ENCODE peak calls at places on chromosomes 5 and 9, in four cellular contexts. J, U, M and E are unnamed samples.

GRCh38 chr9:107487521-107488399 is 1.8 kb downstream of the KLF4 start:
- DNase-seq in J (peak; percentile 73), U (peak; percentile 33), M (peak; percentile 85), E (peak; percentile 60)

GRCh38 chr5:34045996-34046395 is 3.0 kb upstream of the C1QTNF3 start:
- DNase-seq in J (no peak), U (no peak), M (no peak), E (no peak)

GRCh38 chr9:91818226-91818587 is 131.8 kb downstream of the ROR2 start:
- DNase-seq in J (no peak), U (no peak), M (no peak), E (peak; percentile 45)

GRCh38 chr5:144335561-144335960 is 164.9 kb downstream of the KCTD16 start:
- DNase-seq in J (no peak), U (no peak), M (no peak), E (no peak)

GRCh38 chr5:181235323-181235688 is 8.4 kb downstream of the RACK1 start:
- DNase-seq in J (no peak), U (no peak), M (no peak), E (no peak)

GRCh38 chr9:104386425-104387069 is 117.5 kb upstream of the OR13F1 start:
- DNase-seq in J (no peak), U (peak; percentile 23), M (no peak), E (peak; percentile 30)

GRCh38 chr9:73180373-73180772 is 28.7 kb downstream of the ANXA1 start:
- DNase-seq in J (no peak), U (no peak), M (no peak), E (no peak)

GRCh38 chr5:161047024-161047423 is 195.0 kb upstream of the ATP10B start:
- DNase-seq in J (no peak), U (no peak), M (no peak), E (no peak)

GRCh38 chr5:38650540-38651275 is 94.3 kb upstream of the LIFR start:
- DNase-seq in J (no peak), U (no peak), M (no peak), E (no peak)

GRCh38 chr9:94140791-94141790 is 56.8 kb downstream of the PTPDC1 start:
- DNase-seq in J (no peak), U (no peak), M (peak; percentile 64), E (no peak)

GRCh38 chr5:35476789-35477188 is 140.9 kb upstream of the SPEF2 start:
- DNase-seq in J (no peak), U (no peak), M (no peak), E (no peak)

GRCh38 chr9:78234810-78235209 is 1.1 kb upstream of the CEP78 start:
- DNase-seq in J (no peak), U (no peak), M (no peak), E (peak; percentile 26)

GRCh38 chr9:134658378-134658955 is 16.9 kb downstream of the COL5A1 start:
- DNase-seq in J (no peak), U (no peak), M (peak; percentile 54), E (no peak)

GRCh38 chr9:122446819-122447484 is 30.8 kb downstream of the OR1J1 start:
- DNase-seq in J (no peak), U (no peak), M (no peak), E (peak; percentile 94)

GRCh38 chr5:142529626-142530278 is 156.1 kb downstream of the FGF1 start:
- DNase-seq in J (no peak), U (no peak), M (no peak), E (no peak)

GRCh38 chr5:56490971-56491468 is 257.9 kb upstream of the ANKRD55 start:
- DNase-seq in J (no peak), U (no peak), M (no peak), E (no peak)

GRCh38 chr5:37539459-37539858 is 160.3 kb downstream of the WDR70 start:
- DNase-seq in J (no peak), U (no peak), M (no peak), E (no peak)

GRCh38 chr5:42840279-42840678 is 28.6 kb upstream of the SELENOP start:
- DNase-seq in J (peak; percentile 19), U (no peak), M (peak; percentile 72), E (no peak)

GRCh38 chr9:125593581-125593980 is 113.4 kb downstream of the MAPKAP1 start:
- DNase-seq in J (no peak), U (no peak), M (no peak), E (no peak)

GRCh38 chr5:115963566-115963965 is 1.3 kb downstream of the LVRN start:
- DNase-seq in J (no peak), U (no peak), M (no peak), E (peak; percentile 8)

GRCh38 chr5:61905635-61906034 is 400.4 kb upstream of the KIF2A start:
- DNase-seq in J (no peak), U (no peak), M (no peak), E (no peak)

GRCh38 chr5:50623666-50624065 is 42.8 kb upstream of the PARP8 start:
- DNase-seq in J (no peak), U (no peak), M (no peak), E (no peak)

GRCh38 chr5:136769093-136769492 is 403.7 kb upstream of the TRPC7 start:
- DNase-seq in J (no peak), U (no peak), M (no peak), E (no peak)

GRCh38 chr5:136350339-136350738 is 15.0 kb downstream of the TRPC7 start:
- DNase-seq in J (no peak), U (no peak), M (no peak), E (no peak)

GRCh38 chr9:136091582-136092352 is 3.3 kb downstream of the NACC2 start:
- DNase-seq in J (no peak), U (no peak), M (peak; percentile 57), E (no peak)

GRCh38 chr9:108047264-108047663 is 557.7 kb upstream of the KLF4 start:
- DNase-seq in J (no peak), U (no peak), M (no peak), E (no peak)

GRCh38 chr5:134877159-134877558 is 3.0 kb downstream of the TXNDC15 start:
- DNase-seq in J (no peak), U (no peak), M (no peak), E (peak; percentile 55)

GRCh38 chr9:35835216-35835604 is 6.2 kb downstream of the TMEM8B start:
- DNase-seq in J (peak; percentile 60), U (no peak), M (no peak), E (peak; percentile 40)

GRCh38 chr5:62268792-62269191 is 37.2 kb upstream of the KIF2A start:
- DNase-seq in J (no peak), U (no peak), M (no peak), E (no peak)

GRCh38 chr5:102678267-102679058 is 76.6 kb upstream of the PAM start:
- DNase-seq in J (no peak), U (no peak), M (no peak), E (no peak)

GRCh38 chr5:113608113-113608551 is 94.6 kb downstream of the YTHDC2 start:
- DNase-seq in J (no peak), U (no peak), M (no peak), E (no peak)

GRCh38 chr9:89038354-89039091 is 47.3 kb downstream of the S1PR3 start:
- DNase-seq in J (no peak), U (no peak), M (no peak), E (no peak)

DNA sequence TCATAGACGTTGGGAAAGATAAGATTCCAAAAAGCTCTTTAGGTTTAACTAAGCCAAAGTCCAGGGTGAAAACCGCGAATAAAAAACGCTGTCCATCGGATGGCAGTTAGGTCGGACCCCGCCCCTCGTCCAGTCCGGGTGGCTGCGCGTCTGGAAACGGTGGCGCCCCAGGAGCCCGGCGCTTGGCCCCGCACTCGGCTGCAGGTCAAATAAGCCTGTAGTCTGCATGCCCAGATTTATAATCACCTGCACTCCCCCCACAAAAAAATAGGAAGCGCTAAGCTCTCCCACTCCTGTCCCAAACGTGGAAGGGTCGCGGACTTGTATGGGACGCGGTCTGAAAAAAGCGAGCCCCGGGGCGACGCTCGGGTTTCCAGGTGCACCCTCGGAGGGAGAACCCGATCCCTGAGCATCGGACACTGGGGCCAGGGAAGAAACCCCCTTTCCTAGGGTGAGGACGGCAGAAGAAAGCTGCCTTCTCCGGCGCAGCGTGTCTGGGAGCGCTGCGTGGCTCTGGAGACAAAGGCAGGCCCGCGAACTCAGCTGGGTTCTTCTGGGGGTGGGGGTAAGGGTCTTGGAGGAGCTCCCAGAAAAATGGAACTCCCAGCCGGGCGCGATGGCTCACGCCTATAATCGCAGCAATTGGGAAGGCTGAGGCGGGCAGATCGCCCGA is 923 bp upstream of the ZBTB5 start:
- DNase-seq in J (peak; percentile 82), U (peak; percentile 79), M (peak; percentile 80), E (peak; percentile 66)
- TF ChIP-seq POLR2A in J (peak; percentile 81), U (peak; percentile 76), M (no peak), E (no peak)

GRCh38 chr9:129598089-129598596 is 22.8 kb downstream of the C9orf50 start:
- DNase-seq in J (no peak), U (no peak), M (no peak), E (no peak)

GRCh38 chr9:129595903-129596540 is 24.9 kb downstream of the C9orf50 start:
- DNase-seq in J (no peak), U (no peak), M (no peak), E (no peak)

GRCh38 chr9:129595323-129595741 is 25.6 kb downstream of the C9orf50 start:
- DNase-seq in J (no peak), U (no peak), M (no peak), E (no peak)

GRCh38 chr9:129597355-129598088 is 23.4 kb downstream of the C9orf50 start:
- DNase-seq in J (peak; percentile 62), U (peak; percentile 61), M (peak; percentile 83), E (no peak)

DNA sequence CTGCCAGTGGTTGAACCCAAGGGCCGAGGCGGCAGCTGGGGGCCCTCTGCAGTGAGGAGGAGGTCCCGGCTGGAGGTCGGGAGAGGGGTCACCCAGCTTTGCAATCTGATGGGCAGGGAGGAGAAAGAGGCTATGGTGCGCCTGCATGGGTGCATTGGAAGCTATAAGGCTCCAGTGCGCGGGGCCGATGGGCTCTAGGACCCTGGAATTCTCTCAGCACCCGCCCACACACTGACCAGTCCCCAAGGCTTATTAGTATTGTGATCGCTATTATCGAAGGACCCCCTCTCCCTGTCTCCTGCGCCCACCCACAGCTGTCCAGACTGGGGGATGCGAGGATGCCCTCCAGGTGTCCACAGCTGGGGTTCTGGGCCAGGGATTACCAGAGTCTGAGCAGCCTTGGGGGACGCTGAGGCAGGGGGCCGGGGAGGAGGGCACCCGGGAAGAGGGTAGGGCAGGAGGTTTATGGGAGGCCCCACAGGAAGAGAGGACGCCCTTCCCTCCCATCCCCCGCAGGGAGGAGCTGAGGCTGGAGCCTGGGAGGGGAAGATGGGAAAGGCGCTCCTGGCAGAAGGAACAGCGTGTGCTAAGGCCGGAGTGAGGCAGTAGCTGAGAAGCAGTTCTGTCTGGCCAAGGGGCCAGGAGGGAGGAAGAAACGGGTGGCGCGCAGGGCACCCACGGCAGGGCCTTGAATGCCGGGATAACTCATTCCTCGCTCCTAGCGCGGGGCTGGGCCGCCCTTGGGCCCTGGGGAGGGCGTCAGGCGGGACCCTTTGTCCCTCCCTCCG is 24.2 kb downstream of the C9orf50 start:
- DNase-seq in J (peak; percentile 53), U (peak; percentile 55), M (peak; percentile 82), E (no peak)
- TF ChIP-seq POLR2A in J (peak; percentile 56), U (peak; percentile 38), M (no peak), E (no peak)

GRCh38 chr9:114894801-114895433 is 35.5 kb downstream of the TNFSF8 start:
- DNase-seq in J (no peak), U (peak; percentile 60), M (no peak), E (no peak)
- TF ChIP-seq POLR2A in J (no peak), U (no peak), M (no peak), E (no peak)

GRCh38 chr9:86052556-86053468 is 46.5 kb downstream of the GOLM1 start:
- DNase-seq in J (no peak), U (no peak), M (no peak), E (peak; percentile 27)

GRCh38 chr9:86062845-86063693 is 36.3 kb downstream of the GOLM1 start:
- DNase-seq in J (no peak), U (no peak), M (no peak), E (no peak)

GRCh38 chr9:86061972-86062739 is 37.2 kb downstream of the GOLM1 start:
- DNase-seq in J (peak; percentile 56), U (no peak), M (no peak), E (no peak)

GRCh38 chr9:86054695-86055094 is 44.7 kb downstream of the GOLM1 start:
- DNase-seq in J (no peak), U (no peak), M (no peak), E (no peak)

GRCh38 chr9:86057491-86057890 is 41.9 kb downstream of the GOLM1 start:
- DNase-seq in J (no peak), U (no peak), M (no peak), E (no peak)
- TF ChIP-seq POLR2A in J (no peak), U (no peak), M (no peak), E (no peak)